ENCODE peak calls at places on chromosomes 12 and 14, in four cellular contexts. One of them, this sample, is unnamed.

GRCh38 chr14:55641954-55642353 is 61.9 kb downstream of the KTN1 start:
- DNase-seq in K562: no peak
- DNase-seq in GM12878: no peak
- DNase-seq in HepG2: no peak
- DNase-seq in this sample: no peak

GRCh38 chr12:88113871-88114270 is 28.0 kb downstream of the CEP290 start:
- DNase-seq in HepG2: no peak
- DNase-seq in GM12878: no peak
- DNase-seq in K562: no peak
- DNase-seq in this sample: no peak

GRCh38 chr12:32983968-32984367 is 87.4 kb upstream of the PKP2 start:
- DNase-seq in GM12878: no peak
- DNase-seq in K562: peak
- DNase-seq in HepG2: no peak
- DNase-seq in this sample: no peak

GRCh38 chr12:3129301-3130052 is 52.3 kb downstream of the TSPAN9 start:
- DNase-seq in K562: no peak
- DNase-seq in HepG2: no peak
- DNase-seq in GM12878: peak
- DNase-seq in this sample: no peak

GRCh38 chr12:132711169-132711843 is 664 bp downstream of the PGAM5 start:
- DNase-seq in HepG2: no peak
- DNase-seq in GM12878: no peak
- DNase-seq in K562: peak
- DNase-seq in this sample: no peak

GRCh38 chr14:94764573-94764972 is 5.3 kb downstream of the GSC start:
- DNase-seq in HepG2: no peak
- DNase-seq in K562: no peak
- DNase-seq in GM12878: no peak
- DNase-seq in this sample: no peak

GRCh38 chr12:67069451-67070306 is 199.5 kb upstream of the CAND1 start:
- DNase-seq in K562: no peak
- DNase-seq in GM12878: no peak
- DNase-seq in HepG2: peak
- DNase-seq in this sample: no peak

GRCh38 chr12:127494961-127495915 is 771.7 kb upstream of the TMEM132C start:
- DNase-seq in GM12878: no peak
- DNase-seq in HepG2: no peak
- DNase-seq in K562: no peak
- DNase-seq in this sample: no peak

GRCh38 chr12:128797119-128798118 is 26.3 kb downstream of the SLC15A4 start:
- DNase-seq in K562: no peak
- DNase-seq in GM12878: no peak
- DNase-seq in HepG2: no peak
- DNase-seq in this sample: peak

GRCh38 chr14:77488558-77488957 is 10.1 kb downstream of the ISM2 start:
- DNase-seq in GM12878: no peak
- DNase-seq in K562: no peak
- DNase-seq in HepG2: no peak
- DNase-seq in this sample: no peak

GRCh38 chr12:7130791-7131501 is 775 bp downstream of the CLSTN3 start:
- DNase-seq in K562: peak
- DNase-seq in HepG2: no peak
- DNase-seq in GM12878: no peak
- DNase-seq in this sample: no peak

GRCh38 chr12:66270613-66271012 is 31.7 kb upstream of the HELB start:
- DNase-seq in K562: no peak
- DNase-seq in HepG2: no peak
- DNase-seq in GM12878: no peak
- DNase-seq in this sample: no peak

GRCh38 chr14:64209428-64210165 is 84.6 kb downstream of the ESR2 start:
- DNase-seq in K562: no peak
- DNase-seq in GM12878: peak
- DNase-seq in HepG2: no peak
- DNase-seq in this sample: peak

GRCh38 chr14:51597511-51597920 is 54.2 kb upstream of the FRMD6 start:
- DNase-seq in K562: no peak
- DNase-seq in HepG2: no peak
- DNase-seq in GM12878: no peak
- DNase-seq in this sample: no peak

GRCh38 chr12:117936722-117937484 is 31.9 kb downstream of the KSR2 start:
- DNase-seq in K562: no peak
- DNase-seq in GM12878: no peak
- DNase-seq in HepG2: no peak
- DNase-seq in this sample: no peak

GRCh38 chr14:32683679-32684078 is 255.0 kb upstream of the NPAS3 start:
- DNase-seq in HepG2: no peak
- DNase-seq in K562: no peak
- DNase-seq in GM12878: no peak
- DNase-seq in this sample: no peak

GRCh38 chr12:62834971-62835547 is 99.9 kb downstream of the PPM1H start:
- DNase-seq in GM12878: peak
- DNase-seq in HepG2: no peak
- DNase-seq in K562: no peak
- DNase-seq in this sample: no peak

GRCh38 chr12:2624543-2625266 is 170.1 kb upstream of the FKBP4 start:
- DNase-seq in HepG2: no peak
- DNase-seq in K562: peak
- DNase-seq in GM12878: no peak
- DNase-seq in this sample: no peak

GRCh38 chr12:124841558-124841945 is 22.1 kb downstream of the SCARB1 start:
- DNase-seq in GM12878: no peak
- DNase-seq in HepG2: no peak
- DNase-seq in K562: no peak
- DNase-seq in this sample: no peak

GRCh38 chr14:24605435-24606190 is 3.9 kb downstream of the GZMH start:
- DNase-seq in HepG2: peak
- DNase-seq in GM12878: no peak
- DNase-seq in K562: peak
- DNase-seq in this sample: no peak

GRCh38 chr12:58420496-58420895 is 479.1 kb downstream of the ATP23 start:
- DNase-seq in HepG2: no peak
- DNase-seq in GM12878: no peak
- DNase-seq in K562: no peak
- DNase-seq in this sample: no peak

GRCh38 chr14:102445066-102445465 is 64.5 kb downstream of the ANKRD9 start:
- DNase-seq in K562: no peak
- DNase-seq in GM12878: no peak
- DNase-seq in HepG2: no peak
- DNase-seq in this sample: peak

GRCh38 chr12:26453246-26453645 is 257.9 kb downstream of the SSPN start:
- DNase-seq in K562: no peak
- DNase-seq in HepG2: no peak
- DNase-seq in GM12878: no peak
- DNase-seq in this sample: no peak

GRCh38 chr12:93990832-93991748 is 157.3 kb upstream of the PLXNC1 start:
- DNase-seq in GM12878: no peak
- DNase-seq in K562: peak
- DNase-seq in HepG2: peak
- DNase-seq in this sample: peak

GRCh38 chr14:73696466-73697390 is 17.5 kb downstream of the PNMA1 start:
- DNase-seq in GM12878: peak
- DNase-seq in HepG2: peak
- DNase-seq in K562: no peak
- DNase-seq in this sample: no peak

GRCh38 chr12:6823161-6824084 is 1.8 kb downstream of the GPR162 start:
- DNase-seq in HepG2: no peak
- DNase-seq in GM12878: no peak
- DNase-seq in K562: no peak
- DNase-seq in this sample: no peak

GRCh38 chr14:102591372-102591943 is 991 bp upstream of the RCOR1 start:
- DNase-seq in HepG2: no peak
- DNase-seq in GM12878: no peak
- DNase-seq in K562: peak
- DNase-seq in this sample: peak

GRCh38 chr12:66288121-66288520 is 14.2 kb upstream of the HELB start:
- DNase-seq in GM12878: no peak
- DNase-seq in HepG2: no peak
- DNase-seq in K562: peak
- DNase-seq in this sample: no peak

GRCh38 chr12:132133952-132134652 is 10.0 kb downstream of the DDX51 start:
- DNase-seq in HepG2: no peak
- DNase-seq in GM12878: no peak
- DNase-seq in K562: peak
- DNase-seq in this sample: no peak

GRCh38 chr14:74608959-74609611 is 3.0 kb downstream of the LTBP2 start:
- DNase-seq in GM12878: peak
- DNase-seq in HepG2: peak
- DNase-seq in K562: peak
- DNase-seq in this sample: peak

DNA sequence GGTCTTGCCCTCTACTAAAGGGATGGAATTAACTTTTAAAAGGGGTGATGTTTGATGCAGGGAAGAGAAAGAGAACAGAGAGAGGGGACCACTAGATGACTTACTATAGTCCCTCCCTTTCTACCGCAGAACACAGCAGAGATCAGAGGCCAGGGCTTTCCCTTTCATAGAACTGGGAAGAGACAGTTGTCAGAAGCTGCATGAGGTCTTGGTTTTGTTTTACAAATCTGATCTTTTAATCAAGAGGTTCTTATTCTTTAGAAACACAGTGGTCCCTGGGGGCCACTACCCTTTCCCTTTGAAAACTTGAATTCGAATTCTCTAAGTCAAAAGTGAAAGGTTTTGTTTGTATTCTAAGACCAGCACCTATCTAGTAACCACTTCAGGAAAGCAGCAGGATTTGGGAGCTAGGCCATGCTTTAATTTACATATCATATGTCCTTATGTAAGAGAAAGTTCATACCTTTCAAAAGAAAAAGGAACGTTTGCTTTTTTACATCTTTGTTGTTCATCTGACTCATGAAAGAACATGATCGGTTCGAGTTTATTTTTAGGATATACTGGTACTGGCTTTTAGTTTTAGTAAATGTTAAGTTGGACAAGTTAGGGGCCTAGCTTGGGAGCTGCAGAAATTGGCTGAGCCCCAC is 6.3 kb downstream of the FBXL14 start:
- DNase-seq in HepG2: no peak
- DNase-seq in K562: no peak
- DNase-seq in GM12878: no peak
- DNase-seq in this sample: no peak
- TF ChIP-seq POLR2AphosphoS5 in HepG2: no peak
- TF ChIP-seq POLR2AphosphoS5 in K562: no peak
- TF ChIP-seq POLR2AphosphoS5 in GM12878: no peak
- TF ChIP-seq POLR2AphosphoS5 in this sample: no peak

DNA sequence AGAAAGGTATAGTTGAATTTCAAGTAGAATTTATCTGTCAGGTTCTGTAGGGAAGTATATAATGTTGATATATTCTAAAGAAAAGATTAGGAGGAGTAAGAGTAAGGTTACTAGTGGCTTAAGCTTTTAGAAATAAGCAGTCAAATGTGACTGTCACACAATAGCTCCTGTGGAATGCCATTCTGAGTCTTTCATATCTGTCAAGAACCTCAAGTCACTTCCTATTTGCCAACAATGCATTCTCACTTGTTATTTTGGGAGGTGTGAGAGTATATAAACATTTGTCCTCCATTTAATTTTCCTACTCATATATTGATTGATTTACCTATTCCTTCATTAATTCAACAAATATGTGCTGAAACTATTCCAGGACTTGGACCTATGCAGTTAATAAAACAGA is 11.7 kb downstream of the CLEC9A start:
- DNase-seq in HepG2: no peak
- DNase-seq in GM12878: no peak
- DNase-seq in K562: no peak
- DNase-seq in this sample: no peak
- TF ChIP-seq EP300 in HepG2: no peak
- TF ChIP-seq EP300 in GM12878: no peak
- TF ChIP-seq EP300 in K562: no peak
- TF ChIP-seq EP300 in this sample: no peak

DNA sequence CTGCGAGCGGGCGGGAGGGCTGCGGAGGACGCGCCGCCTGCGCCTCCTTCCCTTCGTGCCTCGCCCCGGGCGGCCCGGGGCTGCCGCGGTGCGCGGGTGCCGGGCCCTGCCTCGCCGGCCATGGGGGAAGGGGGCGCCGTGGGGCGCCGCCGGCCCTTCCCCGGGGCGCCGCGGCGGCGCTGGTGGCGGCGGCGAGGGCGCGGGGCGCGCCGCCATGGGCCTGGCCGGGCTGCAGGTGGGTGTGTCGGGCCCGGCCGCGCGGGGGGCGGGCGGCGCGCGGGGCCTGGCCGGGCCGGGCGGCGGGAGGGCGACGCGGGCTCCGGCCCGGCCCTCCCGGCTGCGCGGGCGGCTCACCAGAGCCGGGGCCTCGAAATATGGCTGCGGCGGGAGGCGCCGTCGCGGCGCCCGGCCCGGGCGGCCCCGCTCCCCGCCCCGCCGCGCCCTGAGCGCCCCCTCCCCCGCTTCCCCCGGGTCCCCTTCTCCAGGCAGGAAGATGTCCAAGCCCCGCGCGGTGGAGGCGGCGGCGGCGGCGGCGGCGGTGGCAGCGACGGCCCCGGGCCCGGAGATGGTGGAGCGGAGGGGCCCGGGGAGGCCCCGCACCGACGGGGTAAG is 5.1 kb downstream of the KMT5A start:
- DNase-seq in HepG2: no peak
- DNase-seq in GM12878: no peak
- DNase-seq in K562: no peak
- DNase-seq in this sample: no peak
- TF ChIP-seq POLR2A in HepG2: peak
- TF ChIP-seq POLR2A in GM12878: peak
- TF ChIP-seq POLR2A in K562: no peak
- TF ChIP-seq POLR2A in this sample: no peak

GRCh38 chr12:21459474-21459873 is 22.0 kb downstream of the PYROXD1 start:
- DNase-seq in GM12878: no peak
- DNase-seq in HepG2: no peak
- DNase-seq in K562: no peak
- DNase-seq in this sample: no peak
- TF ChIP-seq POLR2AphosphoS5 in GM12878: no peak
- TF ChIP-seq POLR2AphosphoS5 in HepG2: no peak
- TF ChIP-seq POLR2AphosphoS5 in K562: no peak
- TF ChIP-seq POLR2AphosphoS5 in this sample: no peak

GRCh38 chr12:53603196-53603595 is 23.0 kb downstream of the ATF7 start:
- DNase-seq in K562: no peak
- DNase-seq in HepG2: no peak
- DNase-seq in GM12878: no peak
- DNase-seq in this sample: no peak

GRCh38 chr12:53604581-53604980 is 21.6 kb downstream of the ATF7 start:
- DNase-seq in HepG2: no peak
- DNase-seq in GM12878: no peak
- DNase-seq in K562: no peak
- DNase-seq in this sample: no peak

GRCh38 chr12:53601296-53601847 is 24.8 kb downstream of the ATF7 start:
- DNase-seq in HepG2: no peak
- DNase-seq in K562: no peak
- DNase-seq in GM12878: no peak
- DNase-seq in this sample: no peak

GRCh38 chr12:53602176-53602942 is 23.8 kb downstream of the ATF7 start:
- DNase-seq in HepG2: no peak
- DNase-seq in K562: no peak
- DNase-seq in GM12878: no peak
- DNase-seq in this sample: no peak

DNA sequence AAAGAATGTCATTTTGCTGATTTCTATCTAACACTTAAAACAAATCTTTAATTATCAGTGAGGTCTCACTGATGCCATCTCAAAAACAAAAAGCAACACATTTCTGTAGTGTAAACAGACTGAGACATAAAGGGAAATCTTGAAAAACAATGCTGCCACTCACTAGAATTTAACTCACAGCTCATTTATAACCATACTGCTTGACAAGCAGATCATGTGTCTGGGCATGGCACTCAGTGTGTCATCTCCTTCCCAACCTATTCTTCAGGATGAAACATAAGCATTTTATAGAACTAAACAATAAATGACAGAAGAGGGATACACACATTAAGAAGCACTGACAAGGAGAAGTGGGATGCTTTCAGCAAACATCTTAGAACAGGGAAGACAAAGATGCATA is 22.4 kb downstream of the ATF7 start:
- DNase-seq in GM12878: no peak
- DNase-seq in HepG2: no peak
- DNase-seq in K562: no peak
- DNase-seq in this sample: no peak
- TF ChIP-seq EP300 in GM12878: no peak
- TF ChIP-seq EP300 in HepG2: no peak
- TF ChIP-seq EP300 in K562: no peak
- TF ChIP-seq EP300 in this sample: no peak